ENCODE peak calls at places on chromosomes 7 and 10, in six cellular contexts. D is A549; O is amniotic epithelial cell; N is RCC 7860; S is effector memory CD8-positive, alpha-beta T cell; I is endodermal cell. F is an unnamed sample.

GRCh38 chr10:80708185-80708584 is 170.5 kb downstream of the SH2D4B start:
- DNase-seq in I (no peak), S (no peak), D (no peak), O (no peak), N (no peak), F (no peak)

GRCh38 chr7:102273749-102274712 is 12.6 kb upstream of the SH2B2 start:
- DNase-seq in O (peak), I (no peak), N (peak), S (no peak), D (peak), F (no peak)

GRCh38 chr10:94069884-94070283 is 76.2 kb downstream of the PLCE1 start:
- DNase-seq in I (no peak), N (peak), O (peak), S (no peak), D (no peak), F (no peak)

GRCh38 chr10:23139677-23140076 is 44.3 kb downstream of the MSRB2 start:
- DNase-seq in N (no peak), O (no peak), D (no peak), I (no peak), S (no peak), F (no peak)

GRCh38 chr7:16365177-16365576 is 56.2 kb downstream of the CRPPA start:
- DNase-seq in O (no peak), N (no peak), D (no peak), S (no peak), I (no peak), F (no peak)

GRCh38 chr7:82726038-82726800 is 282.6 kb upstream of the CACNA2D1 start:
- DNase-seq in S (no peak), I (no peak), O (no peak), D (no peak), N (no peak), F (no peak)

GRCh38 chr10:78471723-78472541 is 438.3 kb downstream of the RPS24 start:
- DNase-seq in I (no peak), N (no peak), S (no peak), O (peak), D (no peak), F (no peak)

GRCh38 chr10:88974446-88975376 is 15.9 kb upstream of the FAS start:
- DNase-seq in I (no peak), N (peak), D (peak), S (no peak), O (no peak), F (peak)

GRCh38 chr7:33678675-33679335 is 226.5 kb upstream of the BMPER start:
- DNase-seq in N (no peak), D (no peak), I (no peak), S (no peak), O (no peak), F (no peak)

F was measured in immature natural killer cell.